ENCODE peak calls at places on chromosomes 11 and 22, in eight cellular contexts. G is GM12865, N is dorsolateral prefrontal cortex, E is A549, Y is psoas muscle, K is HFF-Myc, S is prostate gland, O is mucosa of descending colon. H is an unnamed sample.

GRCh38 chr11:120789391-120789790 is 234.5 kb upstream of the TBCEL start:
- DNase-seq in G (no peak), N (no peak), E (no peak), Y (no peak), K (no peak), S (no peak), O (no peak), H (no peak)

GRCh38 chr11:69466039-69466438 is 15.4 kb upstream of the LINC01488 start:
- DNase-seq in G (no peak), N (no peak), E (no peak), Y (no peak), K (no peak), S (no peak), O (peak; percentile 25), H (no peak)

GRCh38 chr22:27602390-27602789 is 199.2 kb downstream of the MN1 start:
- DNase-seq in G (no peak), N (no peak), E (no peak), Y (no peak), K (no peak), S (no peak), O (no peak), H (no peak)

GRCh38 chr11:120912504-120912903 is 111.4 kb upstream of the TBCEL start:
- DNase-seq in G (peak; percentile 53), N (no peak), E (peak; percentile 12), Y (no peak), K (peak; percentile 11), S (no peak), O (no peak), H (peak; percentile 44)

GRCh38 chr11:11841121-11841604 is 609 bp upstream of the USP47 start:
- DNase-seq in G (no peak), N (peak; percentile 47), E (peak; percentile 55), Y (peak; percentile 57), K (no peak), S (peak; percentile 40), O (peak; percentile 65), H (no peak)

GRCh38 chr22:40107756-40108437 is 69.8 kb upstream of the TNRC6B start:
- DNase-seq in G (no peak), N (no peak), E (no peak), Y (no peak), K (no peak), S (peak; percentile 56), O (no peak), H (no peak)

GRCh38 chr11:41461057-41461681 is 1.7 kb upstream of the LRRC4C start:
- DNase-seq in G (peak; percentile 27), N (no peak), E (no peak), Y (no peak), K (no peak), S (no peak), O (no peak), H (no peak)

GRCh38 chr11:115884800-115885445 is 380.7 kb upstream of the CADM1 start:
- DNase-seq in G (no peak), N (no peak), E (no peak), Y (no peak), K (no peak), S (no peak), O (no peak), H (no peak)

GRCh38 chr11:64032050-64032449 is 3.7 kb upstream of the FLRT1 start:
- DNase-seq in G (no peak), N (no peak), E (no peak), Y (no peak), K (no peak), S (no peak), O (no peak), H (no peak)

GRCh38 chr11:3104961-3105790 is 48.0 kb upstream of the CARS1 start:
- DNase-seq in G (no peak), N (peak; percentile 18), E (no peak), Y (no peak), K (no peak), S (no peak), O (no peak), H (no peak)

GRCh38 chr11:61429691-61430582 is at the start of the genes CPSF7 and SDHAF2:
- DNase-seq in G (peak; percentile 98), N (peak; percentile 91), E (peak; percentile 94), Y (peak; percentile 98), K (peak; percentile 75), S (peak; percentile 97), O (peak; percentile 99), H (peak; percentile 77)

GRCh38 chr11:118243993-118244762 is 8.0 kb downstream of the MPZL3 start:
- DNase-seq in G (no peak), N (no peak), E (no peak), Y (no peak), K (no peak), S (no peak), O (no peak), H (no peak)

GRCh38 chr11:82718307-82718706 is 15.4 kb downstream of the FAM181B start:
- DNase-seq in G (peak; percentile 42), N (peak; percentile 57), E (peak; percentile 61), Y (no peak), K (peak; percentile 37), S (no peak), O (no peak), H (no peak)

GRCh38 chr11:124894606-124895430 is 2.8 kb downstream of the ROBO4 start:
- DNase-seq in G (no peak), N (no peak), E (no peak), Y (no peak), K (no peak), S (no peak), O (no peak), H (no peak)

GRCh38 chr11:64650923-64651523 is 60.0 kb downstream of the SLC22A12 start:
- DNase-seq in G (peak; percentile 35), N (no peak), E (peak; percentile 63), Y (no peak), K (no peak), S (no peak), O (no peak), H (no peak)

GRCh38 chr11:86314636-86315035 is 12.6 kb downstream of the HIKESHI start:
- DNase-seq in G (no peak), N (no peak), E (no peak), Y (no peak), K (no peak), S (no peak), O (no peak), H (peak; percentile 46)

GRCh38 chr11:120880791-120881190 is 143.1 kb upstream of the TBCEL start:
- DNase-seq in G (no peak), N (no peak), E (no peak), Y (no peak), K (no peak), S (no peak), O (no peak), H (no peak)

GRCh38 chr11:32385998-32386397 is 49.3 kb downstream of the WT1 start:
- DNase-seq in G (no peak), N (no peak), E (peak; percentile 61), Y (no peak), K (peak; percentile 14), S (no peak), O (no peak), H (peak; percentile 25)
- TF ChIP-seq CTCF in G (no peak), N (peak; percentile 10), E (peak; percentile 53), Y (no peak), K (peak; percentile 55), S (no peak), O (no peak), H (peak; percentile 63)

GRCh38 chr11:114111369-114112042 is 52.0 kb downstream of the ZBTB16 start:
- DNase-seq in G (no peak), N (no peak), E (no peak), Y (no peak), K (no peak), S (no peak), O (no peak), H (no peak)
- H3K4me3 ChIP-seq in G (no peak overlapping the region), N (no peak overlapping the region), E (no peak overlapping the region), Y (peak overlapping the region; percentile 40), K (no peak overlapping the region), S (no peak overlapping the region), O (no peak overlapping the region), H (peak overlapping the region; percentile 10)

GRCh38 chr11:113159967-113160621 is 154.3 kb upstream of the TTC12 start:
- DNase-seq in G (no peak), N (no peak), E (no peak), Y (no peak), K (no peak), S (no peak), O (no peak), H (no peak)

GRCh38 chr11:113160652-113161051 is 153.7 kb upstream of the TTC12 start:
- DNase-seq in G (no peak), N (no peak), E (no peak), Y (no peak), K (no peak), S (no peak), O (no peak), H (no peak)

GRCh38 chr11:113163291-113164030 is 150.9 kb upstream of the TTC12 start:
- DNase-seq in G (no peak), N (no peak), E (no peak), Y (no peak), K (no peak), S (no peak), O (no peak), H (no peak)

GRCh38 chr11:113161671-113162589 is 152.5 kb upstream of the TTC12 start:
- DNase-seq in G (no peak), N (no peak), E (no peak), Y (no peak), K (no peak), S (no peak), O (no peak), H (no peak)

GRCh38 chr11:113162590-113162961 is 151.8 kb upstream of the TTC12 start:
- DNase-seq in G (no peak), N (peak; percentile 81), E (no peak), Y (no peak), K (no peak), S (no peak), O (no peak), H (no peak)
- TF ChIP-seq CTCF in G (no peak), N (peak; percentile 63), E (no peak), Y (peak; percentile 20), K (no peak), S (no peak), O (no peak), H (peak; percentile 36)

GRCh38 chr22:19941365-19942070 is at the start of the genes COMT and TXNRD2:
- DNase-seq in G (peak; percentile 86), N (no peak), E (peak; percentile 62), Y (peak; percentile 80), K (no peak), S (peak; percentile 54), O (peak; percentile 83), H (no peak)
- H3K4me3 ChIP-seq in G (peak within 1 kb of the TSS; percentile 70), N (peak within 1 kb of the TSS; percentile 73), E (peak within 1 kb of the TSS; percentile 91), Y (peak within 1 kb of the TSS; percentile 94), K (peak within 1 kb of the TSS; percentile 76), S (peak within 1 kb of the TSS; percentile 81), O (peak within 1 kb of the TSS; percentile 64), H (peak within 1 kb of the TSS; percentile 90)